ENCODE peak calls at places on chromosomes 6 and 20, in six cellular contexts. Q is occipital lobe, U is natural killer cell, Y is RWPE1, B is putamen, S is hepatic stellate cell. C is an unnamed sample.

GRCh38 chr6:21185849-21186478 is 407.6 kb upstream of the SOX4 start:
- DNase-seq in Q (no peak), U (no peak), Y (no peak), B (no peak), S (no peak), C (no peak)

GRCh38 chr6:7075341-7075740 is 32.4 kb upstream of the RREB1 start:
- DNase-seq in Q (no peak), U (no peak), Y (no peak), B (no peak), S (no peak), C (no peak)

GRCh38 chr6:22025468-22026159 is 271.2 kb downstream of the PRL start:
- DNase-seq in Q (peak), U (no peak), Y (peak), B (peak), S (peak), C (no peak)

GRCh38 chr20:20303320-20303719 is 64.6 kb upstream of the INSM1 start:
- DNase-seq in Q (no peak), U (no peak), Y (no peak), B (no peak), S (no peak), C (no peak)

GRCh38 chr6:71419954-71420692 is 131.5 kb downstream of the OGFRL1 start:
- DNase-seq in Q (no peak), U (no peak), Y (no peak), B (peak), S (peak), C (no peak)

GRCh38 chr6:3304500-3305215 is 45.9 kb downstream of the PSMG4 start:
- DNase-seq in Q (no peak), U (no peak), Y (no peak), B (no peak), S (no peak), C (no peak)

GRCh38 chr6:121365499-121366183 is 31.4 kb upstream of the TBC1D32 start:
- DNase-seq in Q (no peak), U (no peak), Y (no peak), B (no peak), S (no peak), C (no peak)

GRCh38 chr6:82169138-82169876 is 78.2 kb downstream of the IBTK start:
- DNase-seq in Q (no peak), U (no peak), Y (no peak), B (no peak), S (no peak), C (no peak)

GRCh38 chr20:44074252-44075151 is 112.5 kb downstream of the JPH2 start:
- DNase-seq in Q (no peak), U (no peak), Y (no peak), B (no peak), S (peak), C (peak)